ENCODE peak calls at places on chromosomes 2 and 18, in six cellular contexts. M is HCT116, C is HepG2, Z is GM12878, H is K562, L is H1. A is an unnamed sample.

GRCh38 chr2:69911985-69912563 is 2.8 kb upstream of the MXD1 start:
- DNase-seq in M (peak), C (peak), Z (no peak), H (peak), L (no peak), A (no peak)

GRCh38 chr2:163347982-163348842 is 387.6 kb downstream of the FIGN start:
- DNase-seq in M (peak), C (no peak), Z (no peak), H (no peak), L (peak), A (peak)

GRCh38 chr2:5368263-5368662 is 323.9 kb upstream of the SOX11 start:
- DNase-seq in M (no peak), C (no peak), Z (no peak), H (no peak), L (no peak), A (no peak)

GRCh38 chr2:77513191-77513590 is 9.0 kb downstream of the LRRTM4 start:
- DNase-seq in M (no peak), C (no peak), Z (no peak), H (no peak), L (no peak), A (no peak)

GRCh38 chr2:127410871-127411396 is 7.3 kb upstream of the PROC start:
- DNase-seq in M (no peak), C (peak), Z (no peak), H (no peak), L (no peak), A (no peak)

GRCh38 chr2:119941981-119942513 is 70.8 kb upstream of the EPB41L5 start:
- DNase-seq in M (no peak), C (no peak), Z (no peak), H (no peak), L (no peak), A (no peak)

GRCh38 chr2:233857511-233858118 is 3.3 kb upstream of the HJURP start:
- DNase-seq in M (no peak), C (no peak), Z (no peak), H (peak), L (no peak), A (peak)

GRCh38 chr2:192749606-192750200 is 555.0 kb upstream of the TMEFF2 start:
- DNase-seq in M (peak), C (peak), Z (no peak), H (no peak), L (no peak), A (no peak)

GRCh38 chr2:219448776-219449476 is 14.3 kb downstream of the SPEG start:
- DNase-seq in M (no peak), C (no peak), Z (no peak), H (no peak), L (no peak), A (peak)

GRCh38 chr2:219447242-219448098 is 12.8 kb downstream of the SPEG start:
- DNase-seq in M (no peak), C (no peak), Z (no peak), H (no peak), L (no peak), A (peak)

GRCh38 chr2:219449609-219450008 is 15.0 kb downstream of the SPEG start:
- DNase-seq in M (no peak), C (no peak), Z (no peak), H (no peak), L (no peak), A (no peak)

GRCh38 chr2:219446689-219447088 is 12.0 kb downstream of the SPEG start:
- DNase-seq in M (no peak), C (no peak), Z (no peak), H (no peak), L (no peak), A (no peak)

DNA sequence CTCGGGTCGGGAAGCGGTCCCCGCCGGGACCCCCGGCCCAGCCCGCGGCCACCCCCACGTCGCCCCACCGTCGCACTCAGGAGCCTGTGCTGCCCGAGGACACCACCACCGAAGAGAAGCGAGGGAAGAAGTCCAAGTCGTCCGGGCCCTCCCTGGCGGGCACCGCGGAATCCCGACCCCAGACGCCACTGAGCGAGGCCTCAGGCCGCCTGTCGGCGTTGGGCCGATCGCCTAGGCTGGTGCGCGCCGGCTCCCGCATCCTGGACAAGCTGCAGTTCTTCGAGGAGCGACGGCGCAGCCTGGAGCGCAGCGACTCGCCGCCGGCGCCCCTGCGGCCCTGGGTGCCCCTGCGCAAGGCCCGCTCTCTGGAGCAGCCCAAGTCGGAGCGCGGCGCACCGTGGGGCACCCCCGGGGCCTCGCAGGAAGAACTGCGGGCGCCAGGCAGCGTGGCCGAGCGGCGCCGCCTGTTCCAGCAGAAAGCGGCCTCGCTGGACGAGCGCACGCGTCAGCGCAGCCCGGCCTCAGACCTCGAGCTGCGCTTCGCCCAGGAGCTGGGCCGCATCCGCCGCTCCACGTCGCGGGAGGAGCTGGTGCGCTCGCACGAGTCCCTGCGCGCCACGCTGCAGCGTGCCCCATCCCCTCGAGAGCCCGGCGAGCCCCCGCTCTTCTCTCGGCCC is 13.6 kb downstream of the SPEG start:
- DNase-seq in M (no peak), C (no peak), Z (no peak), H (no peak), L (no peak), A (peak)
- TF ChIP-seq ATF3 in M (no peak), C (no peak), Z (no peak), H (no peak), L (no peak), A (no peak)

GRCh38 chr2:9219027-9219445 is 12.4 kb downstream of the ASAP2 start:
- DNase-seq in M (no peak), C (no peak), Z (no peak), H (no peak), L (no peak), A (no peak)
- TF ChIP-seq ATF3 in M (no peak), C (no peak), Z (no peak), H (no peak), L (no peak), A (no peak)

GRCh38 chr2:84807063-84807485 is 73.8 kb downstream of the TRABD2A start:
- DNase-seq in M (peak), C (no peak), Z (no peak), H (peak), L (no peak), A (no peak)
- TF ChIP-seq ATF3 in M (no peak), C (no peak), Z (no peak), H (no peak), L (no peak), A (no peak)

DNA sequence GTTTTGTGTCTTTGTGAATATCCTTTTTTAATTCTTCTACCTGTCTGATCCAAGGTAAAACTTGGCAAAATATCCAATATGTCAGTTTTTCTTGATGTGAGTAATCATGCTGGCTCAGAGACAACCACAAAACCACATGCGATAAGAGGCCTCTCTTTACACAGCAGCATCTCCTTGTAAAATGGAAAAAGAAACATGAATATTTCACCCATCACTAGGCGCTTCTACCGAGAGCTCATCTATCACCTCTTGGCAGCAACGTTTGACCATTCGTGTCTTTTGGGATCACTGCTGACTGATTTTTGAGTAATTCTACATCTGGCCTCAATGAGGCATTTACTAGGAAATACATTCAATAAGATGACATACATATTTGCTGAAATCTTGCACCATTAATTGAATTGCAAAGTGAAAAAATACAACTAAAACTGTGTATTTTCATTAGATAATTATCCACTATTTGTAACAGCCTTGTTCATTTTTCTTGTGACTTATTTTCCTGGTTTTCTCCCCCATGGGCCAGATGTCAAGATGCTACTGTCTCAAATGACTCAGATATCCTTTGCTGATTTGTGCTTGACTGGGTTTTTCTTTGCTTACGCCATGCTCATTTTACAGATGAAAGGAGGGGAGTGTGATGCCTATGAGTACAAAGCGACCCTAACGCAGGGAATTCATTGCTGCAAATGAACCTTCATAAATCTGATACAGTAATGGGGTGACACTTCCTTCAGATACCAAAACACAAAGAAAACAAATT is 467.5 kb downstream of the FBXO15 start:
- DNase-seq in M (no peak), C (no peak), Z (no peak), H (no peak), L (no peak), A (no peak)
- TF ChIP-seq ATF3 in M (no peak), C (no peak), Z (no peak), H (no peak), L (no peak), A (no peak)

GRCh38 chr2:189421644-189422043 is 19.6 kb upstream of the WDR75 start:
- DNase-seq in M (no peak), C (no peak), Z (no peak), H (no peak), L (no peak), A (no peak)
- TF ChIP-seq ATF3 in M (no peak), C (no peak), Z (no peak), H (no peak), L (no peak), A (no peak)

A was measured in WTC11.